ENCODE peak calls at places on chromosomes 7 and 10, in five cellular contexts. L is H1, T is coronary artery, F is astrocyte of the spinal cord, P is fibroblast of lung. N is an unnamed sample.

GRCh38 chr10:69439350-69439739 is 11.9 kb upstream of the TSPAN15 start:
- DNase-seq in F (no peak), L (no peak), P (no peak), T (no peak), N (no peak)

GRCh38 chr7:39845011-39845410 is 105.0 kb upstream of the CDK13 start:
- DNase-seq in T (no peak), F (no peak), L (no peak), P (no peak), N (peak)

GRCh38 chr10:131749767-131750142 is 151.1 kb upstream of the PPP2R2D start:
- DNase-seq in F (no peak), P (no peak), L (no peak), T (no peak), N (no peak)

GRCh38 chr10:5987747-5988146 is 10.4 kb upstream of the IL15RA start:
- DNase-seq in L (no peak), F (no peak), P (no peak), T (no peak), N (no peak)

GRCh38 chr10:46552526-46553237 is 3.8 kb downstream of the GPRIN2 start:
- DNase-seq in L (no peak), P (no peak), T (peak), F (no peak), N (no peak)

GRCh38 chr7:100088095-100088620 is 611 bp upstream of the COPS6 start:
- DNase-seq in P (no peak), F (no peak), T (no peak), L (no peak), N (no peak)

GRCh38 chr10:113959383-113959760 is 84.3 kb upstream of the ADRB1 start:
- DNase-seq in T (no peak), F (no peak), L (no peak), P (no peak), N (no peak)

GRCh38 chr7:80499350-80499955 is 12.4 kb downstream of the GNAT3 start:
- DNase-seq in F (peak), L (peak), T (no peak), P (peak), N (peak)

GRCh38 chr7:28570113-28570969 is 158.0 kb downstream of the CREB5 start:
- DNase-seq in T (no peak), L (no peak), P (no peak), F (no peak), N (no peak)

GRCh38 chr10:69901623-69902505 is 100.2 kb downstream of the COL13A1 start:
- DNase-seq in P (peak), L (peak), T (no peak), F (peak), N (peak)

GRCh38 chr7:150447966-150448788 is 2.3 kb upstream of the GIMAP8 start:
- DNase-seq in L (no peak), T (no peak), F (no peak), P (no peak), N (no peak)

GRCh38 chr10:131002031-131002861 is 309.3 kb downstream of the TCERG1L start:
- DNase-seq in L (peak), P (no peak), T (peak), F (no peak), N (no peak)

GRCh38 chr7:149735181-149735602 is 38.2 kb downstream of the ZNF467 start:
- DNase-seq in F (no peak), L (no peak), T (no peak), P (no peak), N (no peak)

GRCh38 chr10:11863353-11864105 is 40.4 kb downstream of the PROSER2 start:
- DNase-seq in F (no peak), T (no peak), P (no peak), L (no peak), N (no peak)

GRCh38 chr10:78471723-78472541 is 438.3 kb downstream of the RPS24 start:
- DNase-seq in T (no peak), L (no peak), F (no peak), P (no peak), N (peak)

GRCh38 chr7:123537026-123537642 is 2.7 kb upstream of the IQUB start:
- DNase-seq in T (no peak), L (no peak), F (peak), P (no peak), N (peak)

GRCh38 chr10:70759769-70760168 is 25.4 kb downstream of the TBATA start:
- DNase-seq in F (no peak), P (no peak), T (no peak), L (no peak), N (no peak)

GRCh38 chr10:22624289-22624738 is 90.1 kb downstream of the PIP4K2A start:
- DNase-seq in T (no peak), F (peak), L (no peak), P (peak), N (peak)

GRCh38 chr10:110568055-110568735 is 700 bp downstream of the SMC3 start:
- DNase-seq in L (no peak), F (peak), P (peak), T (peak), N (peak)

GRCh38 chr7:34143397-34143796 is 238.1 kb downstream of the BMPER start:
- DNase-seq in P (peak), T (no peak), F (no peak), L (no peak), N (peak)

GRCh38 chr7:14403587-14403986 is 414.1 kb upstream of the ETV1 start:
- DNase-seq in L (no peak), F (peak), P (peak), T (no peak), N (no peak)

GRCh38 chr7:154638286-154638685 is 364.6 kb downstream of the PAXIP1 start:
- DNase-seq in L (no peak), F (no peak), T (no peak), P (peak), N (no peak)

GRCh38 chr7:154640917-154641316 is 362.0 kb downstream of the PAXIP1 start:
- DNase-seq in L (no peak), T (no peak), F (no peak), P (no peak), N (no peak)

GRCh38 chr7:154644366-154644765 is 358.6 kb downstream of the PAXIP1 start:
- DNase-seq in P (peak), L (no peak), T (no peak), F (no peak), N (no peak)

DNA sequence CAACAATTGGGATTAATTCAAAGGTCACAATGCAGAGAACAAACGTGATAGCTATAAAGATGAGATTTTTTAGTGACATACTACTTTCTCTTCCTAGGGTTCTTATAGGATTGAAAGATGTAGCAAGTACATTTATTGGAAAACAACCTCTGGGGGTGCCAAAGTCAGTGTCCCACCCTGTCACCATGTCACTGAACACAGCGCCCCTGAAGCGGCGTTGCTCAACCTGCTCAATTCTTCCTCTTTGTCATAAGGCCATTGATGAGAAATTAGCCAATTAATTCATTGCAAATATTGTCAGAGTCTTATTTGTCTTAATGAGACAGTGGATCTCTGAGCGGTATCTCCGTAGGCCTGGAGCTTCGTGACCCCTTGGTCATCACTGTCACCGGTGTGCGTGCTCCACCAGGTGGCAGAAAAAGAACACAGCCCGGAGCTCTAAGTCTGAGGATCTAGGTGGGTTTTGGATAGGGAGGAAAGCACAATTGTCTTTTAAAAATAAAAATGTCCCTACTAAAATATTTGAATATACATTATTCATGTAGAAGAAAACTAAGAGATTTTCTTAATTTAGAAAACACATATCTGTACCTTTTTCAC is 362.6 kb downstream of the PAXIP1 start:
- DNase-seq in P (no peak), L (no peak), F (no peak), T (no peak), N (no peak)
- TF ChIP-seq CTCF in P (no peak), L (peak), F (no peak), T (no peak), N (no peak)

DNA sequence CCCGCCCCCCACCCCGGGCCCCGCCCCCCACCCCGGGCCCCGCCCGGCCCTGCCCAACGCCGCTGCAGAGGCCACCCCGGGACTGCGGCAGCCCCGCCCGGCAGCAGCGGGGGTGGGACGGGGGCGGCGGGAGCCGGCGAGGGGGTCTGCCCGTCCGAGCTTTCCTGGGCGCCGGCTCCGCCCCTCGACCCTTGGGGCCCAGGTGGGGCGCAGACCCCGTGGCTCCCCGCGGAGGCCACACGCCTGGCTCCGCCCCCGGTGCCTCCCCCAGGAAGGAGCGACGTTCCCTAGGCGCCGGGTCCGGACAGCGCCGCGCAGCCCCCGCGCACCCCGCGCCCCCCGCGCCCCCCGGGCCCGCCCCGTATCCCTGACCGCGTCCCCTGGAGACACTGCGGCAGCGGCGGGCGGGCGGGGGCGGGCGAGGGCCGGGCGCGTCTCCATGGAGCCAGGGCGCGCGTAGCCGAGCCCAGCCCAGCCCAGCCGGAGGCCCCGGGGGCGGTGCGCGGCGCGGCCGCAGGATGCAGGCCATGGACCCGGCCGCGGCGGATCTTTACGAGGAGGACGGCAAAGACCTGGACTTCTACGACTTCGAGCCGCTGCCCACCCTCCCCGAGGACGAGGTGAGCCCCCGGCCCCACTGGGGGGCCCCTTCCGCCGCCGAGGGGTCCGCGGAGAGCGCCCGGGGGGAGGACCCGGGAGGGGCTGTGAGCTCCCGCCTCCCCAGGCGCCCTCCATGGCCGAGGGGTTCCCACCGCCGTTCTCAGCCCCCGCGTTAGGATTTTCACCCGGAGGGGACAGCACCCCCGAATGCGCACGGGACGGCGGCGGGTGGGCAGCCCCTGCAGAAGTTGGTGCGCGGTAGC is at the start of gene KNDC1:
- DNase-seq in L (no peak), T (no peak), F (no peak), P (peak), N (peak)
- H3K4me3 ChIP-seq in L (peak), T (peak), F (no peak), P (peak), N (peak)

GRCh38 chr7:87564290-87564963 is 36.3 kb downstream of the ABCB1 start:
- DNase-seq in T (no peak), P (peak), F (no peak), L (peak), N (no peak)
- TF ChIP-seq CTCF in T (no peak), P (peak), F (peak), L (peak), N (no peak)

DNA sequence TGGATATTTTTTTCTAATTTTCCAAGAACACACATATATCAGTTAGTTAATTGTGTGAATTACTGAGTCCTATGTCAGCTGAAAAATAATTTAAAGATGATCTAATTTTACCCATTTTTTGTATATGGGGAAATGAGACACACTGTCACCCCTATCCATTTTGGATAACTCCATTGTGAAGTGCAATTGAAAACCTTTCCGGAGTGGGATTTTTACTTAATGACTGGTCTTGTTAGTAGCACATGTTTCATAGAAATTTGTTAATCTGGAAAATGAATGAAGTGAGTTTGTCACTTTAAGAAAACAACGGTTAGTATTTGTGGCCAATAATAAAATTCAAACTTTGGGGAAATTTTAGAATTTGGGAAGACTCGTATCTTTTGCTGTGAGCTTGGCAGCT is 2.0 kb downstream of the GARS1 start:
- DNase-seq in L (no peak), T (no peak), F (no peak), P (peak), N (no peak)
- H3K4me3 ChIP-seq in L (peak), T (peak), F (peak), P (peak), N (peak)

DNA sequence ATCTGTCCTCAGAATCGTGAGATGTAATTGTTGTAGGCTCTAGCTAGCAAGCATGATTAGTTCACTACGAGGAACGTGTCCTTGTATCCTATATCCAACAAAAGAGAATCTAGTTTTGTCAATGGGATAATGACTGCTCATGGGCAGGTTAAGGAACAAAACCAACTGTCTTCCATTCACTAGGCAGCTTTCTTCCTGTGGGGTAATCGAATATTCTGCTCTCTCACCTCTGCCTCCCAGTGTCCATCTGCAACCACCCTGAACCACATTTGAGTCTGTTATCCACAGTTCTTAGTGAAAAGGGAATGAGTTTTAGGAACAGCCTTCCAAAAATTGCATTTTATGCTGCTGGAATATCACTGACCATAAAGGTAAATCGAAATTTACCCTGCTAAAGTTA is 247.2 kb downstream of the PARD3 start:
- DNase-seq in F (no peak), L (no peak), T (no peak), P (no peak), N (no peak)
- TF ChIP-seq CTCF in F (no peak), L (no peak), T (no peak), P (no peak), N (no peak)

DNA sequence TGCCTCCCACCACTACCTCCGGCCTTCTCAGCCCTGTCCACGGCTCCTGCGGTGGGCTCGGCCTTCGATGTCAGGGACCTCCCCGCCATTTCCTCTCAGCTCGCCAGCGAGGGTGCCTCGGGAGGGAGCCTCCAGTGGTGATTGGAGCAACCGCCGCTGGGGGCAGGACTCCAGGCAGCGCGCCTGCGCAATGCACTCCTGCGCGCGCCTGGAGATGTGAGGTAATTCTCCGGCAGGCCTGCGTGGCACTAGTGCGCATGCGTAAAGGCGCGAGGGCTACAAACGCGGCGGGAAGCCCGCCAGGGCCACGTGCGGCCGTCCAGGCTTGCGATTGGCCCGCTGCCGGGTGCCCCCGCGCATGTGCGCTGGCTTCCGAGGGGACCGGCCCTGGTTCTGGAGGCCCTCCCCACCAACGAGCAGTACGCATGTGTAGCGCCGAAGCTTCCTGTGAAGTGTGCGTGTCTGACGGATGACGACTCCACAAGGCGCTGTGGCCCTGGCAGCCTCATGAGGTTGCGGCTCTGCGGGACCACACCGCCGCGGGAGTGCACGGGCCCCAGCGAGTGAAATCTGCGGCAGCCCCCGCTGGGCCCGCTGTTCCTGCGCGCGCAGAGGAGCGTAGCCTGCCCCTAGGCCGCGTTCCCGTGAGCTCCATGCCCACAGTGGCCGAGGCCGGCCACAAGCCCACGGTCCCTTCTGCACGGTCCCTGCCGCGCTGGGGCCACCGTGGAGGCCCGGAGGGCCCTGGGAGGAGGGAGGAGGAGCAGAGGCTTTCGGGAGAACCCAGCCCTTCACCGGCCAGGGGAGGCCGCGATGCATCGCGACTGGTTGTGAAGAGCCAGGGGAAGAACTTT is at the start of gene SYCE1:
- DNase-seq in L (no peak), T (no peak), P (no peak), F (no peak), N (peak)
- H3K4me3 ChIP-seq in L (no peak), T (no peak), P (no peak), F (no peak), N (peak)

GRCh38 chr10:10233256-10233655 is 784.4 kb upstream of the CELF2 start:
- DNase-seq in T (no peak), F (no peak), P (no peak), L (no peak), N (no peak)
- TF ChIP-seq CTCF in T (peak), F (no peak), P (no peak), L (no peak), N (no peak)

N was measured in fibroblast of villous mesenchyme.